ENCODE peak calls at places on chromosomes 16 and 17, in eight cellular contexts. I is cardiac muscle cell, M is WTC11, L is bronchial epithelial cell, S is AG10803, J is stomach, T is mammary epithelial cell, P is H1. F is an unnamed sample.

GRCh38 chr17:57875109-57876022 is 25.5 kb upstream of the MRPS23 start:
- DNase-seq in T (peak), M (peak), S (peak), L (peak), J (peak), I (peak), P (peak), F (peak)

GRCh38 chr17:72771734-72772133 is 320.8 kb downstream of the SLC39A11 start:
- DNase-seq in P (no peak), M (no peak), T (no peak), I (no peak), L (no peak), S (no peak), J (no peak), F (no peak)

GRCh38 chr17:1491406-1492248 is 859 bp downstream of the MYO1C start:
- DNase-seq in I (peak), J (peak), M (peak), S (peak), T (no peak), P (no peak), L (no peak), F (peak)

GRCh38 chr17:381941-382643 is 29.5 kb upstream of the RPH3AL start:
- DNase-seq in L (no peak), S (no peak), T (no peak), M (no peak), J (no peak), P (no peak), I (no peak), F (no peak)

GRCh38 chr17:12648498-12648897 is 17.2 kb upstream of the MYOCD start:
- DNase-seq in S (no peak), L (no peak), J (no peak), T (no peak), M (no peak), I (no peak), P (no peak), F (no peak)

GRCh38 chr16:21301168-21301894 is 23.2 kb upstream of the CRYM start:
- DNase-seq in P (peak), S (peak), J (peak), T (peak), M (peak), I (peak), L (peak), F (peak)

GRCh38 chr16:75279277-75279676 is 27.9 kb upstream of the BCAR1 start:
- DNase-seq in S (peak), L (no peak), J (no peak), P (no peak), M (no peak), T (peak), I (no peak), F (no peak)

GRCh38 chr16:54421220-54421619 is 134.6 kb upstream of the IRX3 start:
- DNase-seq in P (no peak), S (no peak), J (no peak), M (no peak), I (no peak), L (no peak), T (no peak), F (no peak)

GRCh38 chr16:1310832-1311200 is 1.4 kb downstream of the UBE2I start:
- DNase-seq in I (no peak), S (no peak), T (no peak), L (no peak), M (no peak), P (no peak), J (peak), F (no peak)

GRCh38 chr16:72961115-72961832 is 86.7 kb downstream of the ZFHX3 start:
- DNase-seq in P (no peak), T (no peak), M (no peak), J (no peak), L (no peak), S (no peak), I (peak), F (peak)
- TF ChIP-seq CTCF in P (peak), T (peak), M (no peak), J (peak), L (peak), S (peak), I (peak), F (peak)

GRCh38 chr17:48500435-48501426 is 30.1 kb downstream of the HOXB1 start:
- DNase-seq in T (no peak), S (no peak), J (no peak), M (no peak), L (no peak), P (no peak), I (peak), F (no peak)
- TF ChIP-seq CTCF in T (no peak), S (peak), J (no peak), M (no peak), L (no peak), P (peak), I (peak), F (no peak)

DNA sequence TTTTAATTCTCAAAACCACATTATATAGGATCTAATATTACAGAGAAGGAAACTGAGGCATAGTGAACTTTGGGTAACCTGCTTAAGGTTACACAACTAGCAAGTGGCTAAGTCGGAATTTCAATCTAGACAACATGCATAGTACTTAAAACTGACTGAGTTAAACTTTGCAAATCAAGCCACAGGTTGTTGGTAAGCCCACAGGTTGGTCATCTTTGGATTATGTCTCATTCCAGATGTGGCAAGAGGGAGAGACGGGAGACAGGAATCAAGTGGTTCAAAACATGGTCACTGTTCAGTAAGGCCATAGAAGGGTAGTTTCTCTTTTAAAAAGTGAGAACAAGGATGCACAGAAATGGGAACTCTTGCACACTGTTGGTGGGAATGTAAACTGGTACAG is 57.1 kb downstream of the MYO1D start:
- DNase-seq in T (no peak), L (no peak), S (no peak), I (no peak), M (no peak), J (no peak), P (no peak), F (no peak)
- TF ChIP-seq CTCF in T (no peak), L (no peak), S (no peak), I (no peak), M (no peak), J (no peak), P (no peak), F (no peak)

GRCh38 chr16:89618114-89618999 is 4.9 kb downstream of the DPEP1 start:
- DNase-seq in P (no peak), M (no peak), S (no peak), I (peak), L (no peak), J (no peak), T (no peak), F (no peak)
- TF ChIP-seq CTCF in P (no peak), M (no peak), S (no peak), I (no peak), L (no peak), J (no peak), T (no peak), F (no peak)

GRCh38 chr17:17315142-17315821 is 12.1 kb downstream of the NT5M start:
- DNase-seq in M (no peak), T (no peak), L (no peak), J (peak), P (no peak), I (no peak), S (no peak), F (no peak)

GRCh38 chr17:17314501-17315071 is 11.4 kb downstream of the NT5M start:
- DNase-seq in T (no peak), S (no peak), I (no peak), L (no peak), J (peak), M (no peak), P (no peak), F (no peak)

GRCh38 chr17:17313350-17313991 is 10.3 kb downstream of the NT5M start:
- DNase-seq in T (peak), J (peak), L (peak), M (peak), I (peak), P (peak), S (no peak), F (peak)
- TF ChIP-seq CTCF in T (peak), J (peak), L (peak), M (no peak), I (peak), P (peak), S (peak), F (no peak)

GRCh38 chr17:74445156-74445555 is 13.3 kb downstream of the GPRC5C start:
- DNase-seq in I (no peak), T (no peak), J (no peak), M (no peak), S (no peak), L (no peak), P (no peak), F (no peak)
- TF ChIP-seq CTCF in I (no peak), T (no peak), J (no peak), M (no peak), S (no peak), L (no peak), P (no peak), F (no peak)

DNA sequence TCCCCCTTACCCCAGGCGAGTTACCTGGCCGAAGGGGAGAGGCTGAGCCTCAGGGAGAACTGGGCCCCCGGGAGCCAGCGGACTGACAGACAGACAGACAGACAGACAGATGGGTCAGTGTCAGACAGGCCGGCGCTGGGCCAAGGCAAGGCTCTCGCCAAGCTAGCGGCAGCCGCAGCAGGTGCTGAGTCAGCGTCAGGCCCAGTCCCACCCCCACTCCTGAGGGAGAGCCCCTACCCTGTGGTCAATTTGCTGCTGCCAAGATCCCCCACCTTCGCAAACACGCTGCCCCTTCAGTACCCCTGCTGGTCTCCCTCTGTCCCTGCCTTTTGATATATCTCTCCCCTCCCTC is 1.5 kb downstream of the FGF11 start:
- DNase-seq in I (peak), J (no peak), P (no peak), T (peak), M (peak), L (peak), S (no peak), F (no peak)
- TF ChIP-seq CTCF in I (peak), J (no peak), P (no peak), T (no peak), M (no peak), L (no peak), S (no peak), F (no peak)